ENCODE peak calls at places on chromosomes 13 and 19, in five cellular contexts. S is CD4-positive, alpha-beta T cell; M is GM10248; O is glutamatergic neuron; W is GM12865. F is an unnamed sample.

GRCh38 chr19:18895038-18895827 is 725 bp downstream of the CERS1 start:
- DNase-seq in W (peak), S (no peak), O (peak), M (no peak), F (peak)

GRCh38 chr13:19860884-19861655 is 2.4 kb downstream of the ZMYM5 start:
- DNase-seq in W (peak), M (no peak), S (no peak), O (no peak), F (no peak)

GRCh38 chr19:7069042-7069903 is at the start of gene ZNF557:
- DNase-seq in W (peak), S (peak), M (peak), O (peak), F (peak)

GRCh38 chr19:35027009-35027408 is 3.3 kb upstream of the SCN1B start:
- DNase-seq in W (no peak), S (no peak), M (no peak), O (no peak), F (no peak)

GRCh38 chr19:54518844-54519243 is 16.2 kb downstream of the LAIR2 start:
- DNase-seq in O (no peak), M (peak), S (no peak), W (peak), F (peak)

GRCh38 chr19:43725468-43725867 is 9.6 kb downstream of the IRGC start:
- DNase-seq in S (no peak), W (peak), O (no peak), M (peak), F (peak)

GRCh38 chr13:26867451-26868067 is 107.0 kb upstream of the GPR12 start:
- DNase-seq in M (peak), S (no peak), O (no peak), W (peak), F (peak)

GRCh38 chr13:44088409-44088808 is 208.7 kb downstream of the LACC1 start:
- DNase-seq in W (no peak), O (no peak), M (no peak), S (no peak), F (no peak)

GRCh38 chr13:97224544-97225324 is 2.6 kb downstream of the MBNL2 start:
- DNase-seq in S (no peak), M (no peak), O (peak), W (peak), F (no peak)

GRCh38 chr13:113220141-113220598 is 10.8 kb downstream of the CUL4A start:
- DNase-seq in O (no peak), W (no peak), S (no peak), M (no peak), F (no peak)

GRCh38 chr19:43618921-43619261 is 538 bp downstream of the ZNF428 start:
- DNase-seq in O (peak), W (peak), S (no peak), M (peak), F (peak)

GRCh38 chr13:25973085-25973484 is 78.7 kb downstream of the SHISA2 start:
- DNase-seq in M (no peak), W (no peak), O (peak), S (no peak), F (no peak)

GRCh38 chr13:52377898-52378297 is 28.1 kb downstream of the THSD1 start:
- DNase-seq in O (no peak), W (no peak), S (no peak), M (no peak), F (no peak)

DNA sequence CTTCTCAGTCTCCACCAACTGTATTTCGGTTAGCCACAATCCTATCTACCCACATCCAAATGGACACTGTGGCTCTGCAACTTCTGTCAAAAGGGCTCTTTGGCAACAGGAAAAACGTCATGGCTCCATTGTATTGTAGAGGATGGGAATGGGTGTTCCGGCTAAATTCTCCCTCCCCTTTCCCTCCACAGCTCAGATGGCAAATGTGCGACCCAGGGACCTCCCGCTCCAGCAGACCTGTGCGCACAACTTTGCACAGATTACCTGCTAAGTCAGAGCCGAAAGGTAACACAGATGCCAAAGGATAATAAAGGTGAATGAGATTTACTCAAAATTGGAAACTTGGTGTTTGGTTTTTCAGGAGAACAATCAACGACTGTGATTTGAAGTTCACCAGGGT is 948 bp upstream of the KL start:
- DNase-seq in W (no peak), M (no peak), O (no peak), S (no peak), F (peak)
- TF ChIP-seq CTCF in W (no peak), M (no peak), O (no peak), S (no peak), F (no peak)

GRCh38 chr19:41156207-41156606 is 36.8 kb upstream of the CYP2S1 start:
- DNase-seq in O (no peak), S (no peak), W (no peak), M (no peak), F (no peak)
- TF ChIP-seq CTCF in O (no peak), S (no peak), W (no peak), M (no peak), F (no peak)

GRCh38 chr13:106536244-106537034 is 977 bp upstream of the EFNB2 start:
- DNase-seq in M (peak), W (peak), S (peak), O (peak), F (peak)

GRCh38 chr13:106537521-106537920 is 2.1 kb upstream of the EFNB2 start:
- DNase-seq in W (no peak), S (no peak), O (no peak), M (no peak), F (no peak)

GRCh38 chr13:106533940-106534843 is 1.3 kb downstream of the EFNB2 start:
- DNase-seq in S (no peak), M (peak), O (peak), W (peak), F (peak)

GRCh38 chr13:106534844-106535551 is 464 bp downstream of the EFNB2 start:
- DNase-seq in M (peak), W (peak), O (peak), S (no peak), F (peak)

DNA sequence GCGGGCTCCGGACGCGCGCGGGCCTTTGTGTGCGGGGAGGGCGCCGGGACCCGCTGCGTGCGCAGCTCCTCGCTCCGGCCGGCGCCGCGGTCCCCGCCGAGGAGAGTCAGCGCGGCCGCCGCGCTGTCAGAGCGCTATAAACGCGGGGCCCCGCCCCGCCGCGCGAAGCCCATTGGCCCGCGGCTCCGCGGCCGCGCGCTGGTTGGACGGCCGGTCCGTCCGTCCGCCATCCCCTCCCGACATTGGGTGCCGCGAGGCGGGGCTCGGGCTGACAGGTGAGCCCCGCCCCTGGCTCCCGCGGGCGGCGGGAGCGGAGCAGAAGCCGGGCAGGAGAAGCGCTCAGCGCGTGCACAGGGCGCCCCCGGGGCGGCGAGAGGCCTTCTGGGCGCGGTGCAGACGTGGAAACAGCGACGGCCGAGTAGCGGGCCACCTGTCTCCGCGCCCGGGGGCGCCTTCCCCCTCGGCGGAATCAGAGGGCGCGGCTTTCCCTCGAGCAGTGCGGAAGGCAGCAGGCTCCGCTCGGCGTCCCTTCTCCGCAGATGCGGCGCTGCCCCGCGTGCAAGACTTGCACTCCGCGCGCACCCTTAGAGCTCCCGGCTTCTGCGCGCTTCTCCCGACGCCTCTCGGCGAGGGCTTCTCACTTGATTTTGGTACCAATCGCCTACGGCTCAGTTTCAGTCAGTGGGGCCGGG is at the start of gene EFNB2:
- DNase-seq in S (peak), M (peak), W (peak), O (peak), F (peak)
- TF ChIP-seq CTCF in S (no peak), M (peak), W (peak), O (no peak), F (no peak)

DNA sequence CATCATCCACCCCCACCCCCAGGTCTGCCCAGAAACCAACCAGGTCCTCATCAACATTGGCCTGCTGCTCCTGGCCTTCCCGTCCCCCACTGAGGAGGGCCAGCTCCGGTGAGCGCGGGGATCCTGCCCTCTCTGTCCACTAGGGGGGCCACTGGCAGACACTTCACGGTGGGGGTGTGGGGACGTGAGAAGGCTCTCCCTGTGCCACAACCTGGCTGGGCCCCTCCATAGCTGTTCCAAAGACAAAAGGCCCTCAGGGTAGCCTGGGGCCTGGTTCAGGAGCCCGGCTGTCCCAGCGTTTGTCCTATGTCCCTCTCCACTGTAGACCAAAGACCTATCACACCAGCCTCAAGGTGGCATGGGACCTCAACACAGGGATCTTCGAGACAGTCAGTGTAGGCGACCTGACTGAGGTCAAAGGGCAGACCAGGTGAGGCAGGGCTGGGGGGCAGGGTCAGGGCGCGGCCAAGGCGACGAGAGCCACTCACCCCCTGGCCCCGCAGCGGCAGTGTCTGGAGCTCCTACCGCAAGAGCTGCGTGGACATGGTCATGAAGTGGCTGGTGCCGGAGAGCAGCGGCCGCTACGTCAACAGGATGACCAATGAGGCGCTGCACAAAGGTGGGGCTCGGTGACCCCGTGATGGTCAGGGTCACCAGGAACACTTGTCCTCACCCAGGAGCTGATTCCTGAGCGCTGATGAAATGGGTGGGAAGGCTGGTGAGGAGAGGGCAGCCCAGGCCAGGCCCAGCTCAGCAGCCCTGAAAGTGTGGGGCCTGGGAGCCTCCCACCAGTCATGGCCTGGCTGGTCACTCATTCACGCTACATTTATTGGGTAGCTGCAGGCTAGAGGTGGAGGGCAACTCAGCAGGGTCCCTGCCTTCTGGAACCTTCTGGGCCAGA is 7.9 kb downstream of the DCAF15 start:
- DNase-seq in M (no peak), W (no peak), O (no peak), S (no peak), F (peak)
- TF ChIP-seq CTCF in M (peak), W (peak), O (no peak), S (peak), F (no peak)